ENCODE peak calls at places on chromosomes 11 and 22, in eight cellular contexts. X is stimulated activated CD8-positive, alpha-beta memory T cell treated with anti-CD3 and anti-CD28 coated beads, Interleukin-7, amount 100 ng/mL, for 24 hours; A is fibroblast of the aortic adventitia; J is activated T-helper 2 cell treated with anti-CD3 and anti-CD28 coated beads, Interferon-gamma antibody, Interleukin-2, Interleukin-4, amounts not matched to agents 10 μg/mL and 5 μg/mL and 100 μg/mL, durations not matched to agents 14 hours and 24 hours and 36 hours; L is lower lobe of right lung; D is stimulated activated CD4-positive, alpha-beta T cell treated with anti-CD3 and anti-CD28 coated beads, Interleukin-12 subunit alpha, Interleukin-12 subunit beta, amount 100 ng/mL, for 24 hours; G is cortex of kidney; H is cardiac septum. R is an unnamed sample.

GRCh38 chr11:3215346-3216026 is 3.1 kb downstream of the MRGPRG start:
- DNase-seq in X (no peak), A (no peak), J (no peak), L (no peak), D (no peak), G (no peak), H (peak; percentile 56), R (no peak)

GRCh38 chr22:33896801-33897620 is 23.3 kb downstream of the LARGE1 start:
- DNase-seq in X (no peak), A (peak; percentile 22), J (no peak), L (no peak), D (no peak), G (no peak), H (peak; percentile 66), R (no peak)

GRCh38 chr11:116928102-116928777 is 90.8 kb upstream of the APOA1 start:
- DNase-seq in X (no peak), A (no peak), J (no peak), L (no peak), D (no peak), G (no peak), H (no peak), R (no peak)

GRCh38 chr11:118924591-118925585 is 838 bp downstream of the BCL9L start:
- DNase-seq in X (no peak), A (peak; percentile 39), J (peak; percentile 45), L (peak; percentile 71), D (no peak), G (no peak), H (no peak), R (no peak)

GRCh38 chr11:61976420-61976800 is 9.0 kb upstream of the FTH1 start:
- DNase-seq in X (no peak), A (no peak), J (no peak), L (no peak), D (no peak), G (no peak), H (no peak), R (no peak)

GRCh38 chr11:102800774-102801173 is 2.8 kb upstream of the MMP1 start:
- DNase-seq in X (no peak), A (peak; percentile 65), J (no peak), L (no peak), D (no peak), G (no peak), H (no peak), R (peak; percentile 73)

GRCh38 chr11:132353255-132353654 is 982.8 kb downstream of the NTM start:
- DNase-seq in X (no peak), A (no peak), J (no peak), L (no peak), D (no peak), G (no peak), H (no peak), R (no peak)

GRCh38 chr22:30325724-30326703 is 727 bp downstream of the TBC1D10A start:
- DNase-seq in X (no peak), A (no peak), J (no peak), L (no peak), D (no peak), G (no peak), H (no peak), R (no peak)

GRCh38 chr11:57873196-57873911 is 111.8 kb downstream of the CTNND1 start:
- DNase-seq in X (no peak), A (no peak), J (no peak), L (no peak), D (no peak), G (no peak), H (no peak), R (no peak)

GRCh38 chr11:72613977-72614376 is 60.2 kb downstream of the PDE2A start:
- DNase-seq in X (no peak), A (no peak), J (no peak), L (peak; percentile 81), D (no peak), G (no peak), H (peak; percentile 88), R (no peak)

GRCh38 chr22:44330727-44331660 is 18.2 kb upstream of the SHISAL1 start:
- DNase-seq in X (no peak), A (no peak), J (no peak), L (no peak), D (no peak), G (no peak), H (no peak), R (no peak)

GRCh38 chr22:20738394-20739089 is 35.4 kb upstream of the SERPIND1 start:
- DNase-seq in X (no peak), A (no peak), J (no peak), L (no peak), D (no peak), G (no peak), H (no peak), R (no peak)

GRCh38 chr11:132058211-132058772 is 687.9 kb downstream of the NTM start:
- DNase-seq in X (no peak), A (peak; percentile 74), J (no peak), L (no peak), D (no peak), G (no peak), H (no peak), R (no peak)

GRCh38 chr11:101470414-101470813 is 113.4 kb downstream of the TRPC6 start:
- DNase-seq in X (no peak), A (no peak), J (no peak), L (no peak), D (no peak), G (no peak), H (no peak), R (peak; percentile 20)

GRCh38 chr22:43346521-43346929 is 3.4 kb upstream of the SCUBE1 start:
- DNase-seq in X (peak; percentile 41), A (peak; percentile 8), J (peak; percentile 56), L (peak; percentile 75), D (peak; percentile 57), G (no peak), H (peak; percentile 77), R (no peak)

GRCh38 chr11:118198370-118198769 is 21.9 kb upstream of the SCN2B start:
- DNase-seq in X (peak; percentile 83), A (peak; percentile 67), J (peak; percentile 69), L (peak; percentile 88), D (peak; percentile 86), G (no peak), H (peak; percentile 89), R (peak; percentile 36)

GRCh38 chr11:69942333-69942820 is 123.2 kb upstream of the FGF3 start:
- DNase-seq in X (no peak), A (no peak), J (no peak), L (peak; percentile 23), D (no peak), G (no peak), H (no peak), R (no peak)

GRCh38 chr11:92224394-92225205 is at the start of gene FAT3:
- DNase-seq in X (no peak), A (no peak), J (no peak), L (peak; percentile 39), D (no peak), G (no peak), H (no peak), R (peak; percentile 1)

GRCh38 chr22:43885786-43886185 is 6.0 kb downstream of the PNPLA5 start:
- DNase-seq in X (no peak), A (no peak), J (no peak), L (no peak), D (no peak), G (no peak), H (peak; percentile 26), R (no peak)

GRCh38 chr11:35662649-35663407 is at the start of gene TRIM44:
- DNase-seq in X (peak; percentile 52), A (peak; percentile 85), J (peak; percentile 77), L (peak; percentile 91), D (peak; percentile 75), G (peak; percentile 20), H (peak; percentile 91), R (peak; percentile 83)

GRCh38 chr11:44191322-44192014 is 96.0 kb downstream of the EXT2 start:
- DNase-seq in X (no peak), A (no peak), J (no peak), L (no peak), D (no peak), G (no peak), H (no peak), R (no peak)

GRCh38 chr11:130847517-130847916 is 68.8 kb downstream of the SNX19 start:
- DNase-seq in X (no peak), A (peak; percentile 79), J (no peak), L (no peak), D (no peak), G (no peak), H (no peak), R (peak; percentile 75)

GRCh38 chr11:116731821-116732739 is 40.7 kb downstream of the BUD13 start:
- DNase-seq in X (no peak), A (no peak), J (no peak), L (no peak), D (no peak), G (no peak), H (peak; percentile 38), R (no peak)